ENCODE peak calls at places on chromosomes 16 and 17, in seven cellular contexts. G, Q, Y, U, A, N and H are unnamed samples.

GRCh38 chr16:4089251-4089810 is 26.9 kb downstream of the ADCY9 start:
- DNase-seq in N (no peak), A (no peak), U (no peak), Y (no peak), Q (no peak), G (no peak), H (peak; percentile 28)

GRCh38 chr16:76614255-76614654 is 337.1 kb downstream of the CNTNAP4 start:
- DNase-seq in N (no peak), G (no peak), U (no peak), Y (no peak), Q (no peak), A (no peak), H (no peak)

GRCh38 chr17:39737761-39738567 is at the start of gene GRB7:
- DNase-seq in A (peak; percentile 75), Q (peak; percentile 52), N (no peak), G (no peak), Y (no peak), U (peak; percentile 91), H (no peak)

GRCh38 chr16:28549301-28549899 is 4.3 kb upstream of the SGF29 start:
- DNase-seq in G (no peak), A (peak; percentile 41), N (peak; percentile 37), Q (no peak), U (no peak), Y (no peak), H (no peak)

GRCh38 chr16:2511996-2512919 is 1.5 kb upstream of the ATP6V0C start:
- DNase-seq in A (no peak), U (no peak), Q (no peak), G (no peak), Y (no peak), N (no peak), H (peak; percentile 42)

GRCh38 chr16:56201030-56201429 is 9.7 kb downstream of the GNAO1 start:
- DNase-seq in Q (no peak), Y (no peak), U (no peak), G (no peak), A (no peak), N (no peak), H (no peak)

GRCh38 chr16:56983211-56983751 is 6.1 kb upstream of the NLRC5 start:
- DNase-seq in Y (no peak), N (no peak), A (no peak), U (no peak), G (no peak), Q (no peak), H (no peak)

GRCh38 chr16:66494916-66495315 is 55.0 kb downstream of the TK2 start:
- DNase-seq in A (peak; percentile 63), Q (no peak), Y (no peak), G (no peak), N (peak; percentile 13), U (no peak), H (peak; percentile 12)

GRCh38 chr17:79451167-79451566 is 159.7 kb downstream of the RBFOX3 start:
- DNase-seq in N (no peak), Q (no peak), U (no peak), Y (no peak), G (no peak), A (no peak), H (no peak)

GRCh38 chr17:17114592-17115225 is 72.5 kb downstream of the MPRIP start:
- DNase-seq in G (no peak), Q (no peak), N (no peak), Y (no peak), U (no peak), A (no peak), H (no peak)

DNA sequence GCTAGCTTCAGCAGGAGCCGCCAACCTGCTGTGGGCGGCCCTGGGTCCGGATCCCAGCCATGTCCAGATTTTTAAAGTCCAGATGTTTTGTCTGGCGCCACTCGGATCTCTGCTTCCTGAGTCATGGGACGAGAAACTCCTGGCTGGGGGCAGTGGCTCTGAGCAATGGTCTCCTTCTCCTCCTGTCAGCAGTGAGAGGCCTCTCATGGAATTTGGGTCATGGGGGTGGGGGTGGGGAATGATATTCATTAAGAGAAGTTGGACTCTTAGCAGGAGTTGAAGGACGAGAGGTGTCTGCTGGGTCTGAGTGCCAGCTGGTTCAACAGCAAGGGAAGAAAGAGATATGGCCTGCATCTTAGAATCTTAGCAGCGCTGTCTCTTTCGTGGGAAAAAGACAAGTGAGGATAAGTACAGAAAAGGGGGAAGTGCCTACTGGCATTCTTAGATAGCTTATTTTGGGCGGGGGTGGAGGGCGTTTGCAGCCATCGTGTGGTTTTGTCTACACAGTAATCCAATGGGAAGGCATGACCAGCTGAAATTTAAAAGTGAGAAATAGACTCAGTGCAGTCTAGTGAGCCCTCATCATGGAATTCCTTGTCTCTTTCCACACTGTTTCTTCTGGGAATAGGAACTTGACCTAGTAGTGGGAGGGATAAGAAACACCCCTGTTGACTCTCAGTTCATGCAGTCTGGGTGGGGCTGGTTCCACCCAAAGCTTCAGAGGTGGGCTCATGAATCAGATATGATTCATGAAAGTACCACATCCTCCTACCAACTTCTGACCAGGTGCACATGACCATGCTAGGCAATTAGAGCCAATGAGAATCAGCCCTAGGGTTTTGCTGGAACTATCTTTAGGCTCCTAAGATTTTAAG is 80.5 kb downstream of the MYH13 start:
- DNase-seq in Y (no peak), Q (no peak), U (no peak), N (no peak), A (no peak), G (no peak), H (no peak)
- H3K4me1 ChIP-seq in Y (no peaks in the 10 kb centered on the region), Q (no peaks in the 10 kb centered on the region), U (peaks cover 3% of the 10 kb centered on the region), N (no peaks in the 10 kb centered on the region), A (no peaks in the 10 kb centered on the region), G (no peaks in the 10 kb centered on the region), H (peaks cover 10% of the 10 kb centered on the region)

DNA sequence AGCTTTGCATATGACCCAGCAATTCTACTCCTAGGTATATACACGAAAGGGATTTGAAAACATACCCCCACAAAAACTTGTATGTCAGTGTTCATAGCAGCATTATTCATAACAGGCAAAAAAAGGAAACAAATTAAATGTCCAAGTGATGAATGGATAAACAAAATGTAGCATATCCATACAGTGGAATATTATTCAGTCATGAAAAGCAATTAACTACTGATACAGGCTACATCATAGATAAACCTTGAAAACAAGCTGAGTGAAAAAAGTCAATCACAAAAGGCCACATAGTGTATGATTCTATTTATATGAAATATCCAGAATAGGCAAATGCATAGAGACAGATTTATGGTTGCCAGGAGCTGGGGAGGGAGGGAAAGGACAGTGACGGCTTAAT is 676 bp downstream of the EME1 start:
- DNase-seq in N (no peak), U (no peak), Q (no peak), Y (no peak), A (no peak), G (no peak), H (no peak)
- H3K27ac ChIP-seq in N (no peak overlapping the region), U (no peak overlapping the region), Q (no peak overlapping the region), Y (no peak overlapping the region), A (peak overlapping the region; percentile 82), G (no peak overlapping the region), H (peak overlapping the region; percentile 93)

GRCh38 chr17:47165137-47165536 is 24.0 kb downstream of the CDC27 start:
- DNase-seq in Q (no peak), N (no peak), Y (no peak), G (no peak), U (no peak), A (no peak), H (no peak)
- H3K4me1 ChIP-seq in Q (no peaks in the 10 kb centered on the region), N (no peaks in the 10 kb centered on the region), Y (no peaks in the 10 kb centered on the region), G (no peaks in the 10 kb centered on the region), U (peaks cover 6% of the 10 kb centered on the region), A (peaks cover 30% of the 10 kb centered on the region), H (no peaks in the 10 kb centered on the region)

GRCh38 chr17:13921841-13922776 is 147.2 kb upstream of the COX10 start:
- DNase-seq in Q (no peak), A (no peak), N (no peak), G (no peak), Y (no peak), U (no peak), H (no peak)
- H3K27ac ChIP-seq in Q (no peak overlapping the region), A (no peak overlapping the region), N (no peak overlapping the region), G (no peak overlapping the region), Y (no peak overlapping the region), U (no peak overlapping the region), H (no peak overlapping the region)

GRCh38 chr17:59367657-59368045 is 36.2 kb downstream of the YPEL2 start:
- DNase-seq in Q (no peak), Y (no peak), U (no peak), N (no peak), A (no peak), G (no peak), H (no peak)
- H3K4me1 ChIP-seq in Q (peaks cover 91% of the 10 kb centered on the region), Y (peaks cover 60% of the 10 kb centered on the region), U (peaks cover 84% of the 10 kb centered on the region), N (peaks cover 58% of the 10 kb centered on the region), A (peaks cover 44% of the 10 kb centered on the region), G (peaks cover 60% of the 10 kb centered on the region), H (peaks cover 69% of the 10 kb centered on the region)

GRCh38 chr17:58531122-58531521 is 16.7 kb upstream of the MTMR4 start:
- DNase-seq in N (peak; percentile 35), G (no peak), U (no peak), Y (no peak), Q (peak; percentile 44), A (no peak), H (no peak)

GRCh38 chr17:58531661-58532554 is 17.5 kb upstream of the MTMR4 start:
- DNase-seq in A (peak; percentile 67), U (peak; percentile 79), G (no peak), Y (peak; percentile 42), Q (peak; percentile 90), N (peak; percentile 64), H (no peak)

GRCh38 chr17:58532555-58532951 is 18.1 kb upstream of the MTMR4 start:
- DNase-seq in N (no peak), Q (peak; percentile 30), Y (no peak), U (no peak), A (no peak), G (no peak), H (no peak)

GRCh38 chr17:58529275-58529674 is 14.8 kb upstream of the MTMR4 start:
- DNase-seq in Q (peak; percentile 16), Y (no peak), U (no peak), G (no peak), A (no peak), N (peak; percentile 68), H (no peak)

GRCh38 chr17:58530655-58531054 is 16.2 kb upstream of the MTMR4 start:
- DNase-seq in G (no peak), Y (no peak), Q (peak; percentile 21), A (no peak), N (no peak), U (no peak), H (no peak)
- H3K27ac ChIP-seq in G (peak overlapping the region; percentile 64), Y (no peak overlapping the region), Q (no peak overlapping the region), A (no peak overlapping the region), N (peak overlapping the region; percentile 81), U (peak overlapping the region; percentile 58), H (no peak overlapping the region)

GRCh38 chr17:58595194-58595792 is 80.9 kb upstream of the MTMR4 start:
- DNase-seq in U (no peak), N (no peak), Y (no peak), Q (no peak), G (no peak), A (peak; percentile 95), H (no peak)
- H3K4me1 ChIP-seq in U (no peaks in the 10 kb centered on the region), N (no peaks in the 10 kb centered on the region), Y (no peaks in the 10 kb centered on the region), Q (peaks cover 4% of the 10 kb centered on the region), G (no peaks in the 10 kb centered on the region), A (no peaks in the 10 kb centered on the region), H (no peaks in the 10 kb centered on the region)